ENCODE peak calls at places on chromosomes 11 and 22, in seven cellular contexts. U is activated T-cell treated with anti-CD3 and anti-CD28 coated beads for 1 hour; Q is AG08395; C is NCI-H510A treated with DMSO at 0.1 percent for 48 hours; V is activated CD8-positive, alpha-beta memory T cell treated with anti-CD3 and anti-CD28 coated beads for 4 hours; L is activated gamma-delta T cell treated with Interleukin-2 at 50 U/mL for 16 hours; T is activated naive CD4-positive, alpha-beta T cell treated with anti-CD3 and anti-CD28 coated beads for 36 hours. D is an unnamed sample.

GRCh38 chr22:40367342-40367741 is 3.1 kb upstream of the SGSM3 start:
- DNase-seq in Q (no peak), C (no peak), L (no peak), T (no peak), V (no peak), U (no peak), D (no peak)

GRCh38 chr11:123301696-123302400 is 106.8 kb upstream of the CLMP start:
- DNase-seq in Q (peak; percentile 70), L (peak; percentile 58), U (peak; percentile 49), V (peak; percentile 22), T (peak; percentile 82), C (no peak), D (peak; percentile 72)

GRCh38 chr11:103016031-103016430 is 60.5 kb upstream of the MMP13 start:
- DNase-seq in L (no peak), C (no peak), Q (no peak), V (no peak), T (no peak), U (no peak), D (no peak)

GRCh38 chr11:117387992-117388765 is 60.5 kb downstream of the CEP164 start:
- DNase-seq in L (no peak), Q (peak; percentile 82), V (no peak), U (no peak), T (no peak), C (no peak), D (no peak)

GRCh38 chr11:16883179-16883578 is 131.0 kb downstream of the PLEKHA7 start:
- DNase-seq in V (no peak), T (no peak), C (peak; percentile 26), Q (no peak), U (no peak), L (no peak), D (no peak)

GRCh38 chr11:76629853-76630599 is 40.5 kb downstream of the LRRC32 start:
- DNase-seq in V (no peak), T (peak; percentile 57), C (peak; percentile 10), L (no peak), Q (peak; percentile 64), U (no peak), D (no peak)

GRCh38 chr11:45798793-45799441 is 6.0 kb upstream of the SLC35C1 start:
- DNase-seq in C (peak; percentile 49), V (no peak), Q (no peak), U (no peak), T (no peak), L (no peak), D (no peak)

GRCh38 chr11:115503083-115503885 is 931 bp downstream of the CADM1 start:
- DNase-seq in T (peak; percentile 38), Q (peak; percentile 53), C (peak; percentile 56), V (no peak), L (peak; percentile 5), U (no peak), D (peak; percentile 91)

GRCh38 chr11:69467196-69467595 is 14.3 kb upstream of the LINC01488 start:
- DNase-seq in L (no peak), Q (no peak), U (no peak), V (no peak), T (no peak), C (no peak), D (no peak)

GRCh38 chr22:36755316-36755715 is 20.6 kb downstream of the IFT27 start:
- DNase-seq in U (no peak), V (no peak), L (no peak), Q (no peak), T (no peak), C (no peak), D (no peak)

GRCh38 chr22:33409134-33409533 is 351.0 kb upstream of the SYN3 start:
- DNase-seq in V (no peak), U (no peak), Q (no peak), L (no peak), C (no peak), T (no peak), D (no peak)

GRCh38 chr11:135033545-135033944 is 621.5 kb upstream of the B3GAT1 start:
- DNase-seq in C (no peak), T (no peak), V (no peak), Q (peak; percentile 5), U (no peak), L (no peak), D (peak; percentile 82)

GRCh38 chr11:7383406-7383805 is 101.9 kb upstream of the OLFML1 start:
- DNase-seq in T (no peak), V (no peak), C (no peak), U (no peak), L (no peak), Q (no peak), D (no peak)

GRCh38 chr22:20298110-20298802 is 21.6 kb downstream of the DGCR6L start:
- DNase-seq in V (no peak), C (no peak), U (no peak), T (no peak), L (no peak), Q (no peak), D (no peak)

GRCh38 chr11:10483174-10483573 is 28.1 kb downstream of the AMPD3 start:
- DNase-seq in T (no peak), C (no peak), L (no peak), Q (no peak), V (no peak), U (no peak), D (no peak)

GRCh38 chr22:49548356-49549202 is 279.1 kb downstream of the BRD1 start:
- DNase-seq in U (no peak), V (no peak), C (no peak), Q (no peak), L (no peak), T (no peak), D (no peak)

GRCh38 chr11:114025329-114025907 is 34.1 kb upstream of the ZBTB16 start:
- DNase-seq in T (no peak), V (no peak), C (no peak), Q (no peak), U (no peak), L (no peak), D (no peak)

GRCh38 chr11:68872216-68873003 is 30.7 kb upstream of the CPT1A start:
- DNase-seq in L (no peak), U (no peak), V (no peak), Q (no peak), C (no peak), T (no peak), D (no peak)